ENCODE peak calls at places on chromosomes 6 and 20, in six cellular contexts. J, P, U, G, K and L are unnamed samples. For H3K4me1, the result is how much of the 10 kb centered on the place peaks cover.

GRCh38 chr6:44303842-44304241 is 9.3 kb downstream of the AARS2 start:
- DNase-seq in J (no peak), P (no peak), U (no peak), G (no peak), K (no peak), L (no peak)

GRCh38 chr6:138971601-138972000 is 16.5 kb downstream of the REPS1 start:
- DNase-seq in J (no peak), P (no peak), U (no peak), G (no peak), K (peak), L (no peak)

GRCh38 chr6:89952696-89953095 is 58.4 kb downstream of the GJA10 start:
- DNase-seq in J (no peak), P (no peak), U (no peak), G (no peak), K (no peak), L (no peak)

GRCh38 chr20:17624070-17624469 is 54.2 kb downstream of the DSTN start:
- DNase-seq in J (no peak), P (no peak), U (peak), G (no peak), K (no peak), L (no peak)

GRCh38 chr20:4967752-4968477 is 33.4 kb downstream of the SLC23A2 start:
- DNase-seq in J (no peak), P (no peak), U (no peak), G (no peak), K (no peak), L (no peak)

GRCh38 chr20:53304146-53304545 is 289.5 kb downstream of the ZNF217 start:
- DNase-seq in J (no peak), P (no peak), U (no peak), G (no peak), K (no peak), L (no peak)

GRCh38 chr6:134457941-134458340 is 140.0 kb upstream of the SGK1 start:
- DNase-seq in J (no peak), P (no peak), U (no peak), G (no peak), K (no peak), L (no peak)

GRCh38 chr20:44115762-44116644 is 71.0 kb downstream of the JPH2 start:
- DNase-seq in J (no peak), P (no peak), U (no peak), G (no peak), K (no peak), L (no peak)

GRCh38 chr6:1396952-1397868 is 7.8 kb downstream of the FOXF2 start:
- DNase-seq in J (peak), P (peak), U (peak), G (peak), K (peak), L (peak)

GRCh38 chr20:24952376-24953203 is 3.5 kb downstream of the CST7 start:
- DNase-seq in J (no peak), P (no peak), U (no peak), G (no peak), K (no peak), L (no peak)

GRCh38 chr6:56343295-56343694 is 95.9 kb upstream of the COL21A1 start:
- DNase-seq in J (no peak), P (no peak), U (no peak), G (no peak), K (no peak), L (no peak)

GRCh38 chr20:2195614-2196013 is 94.0 kb downstream of the STK35 start:
- DNase-seq in J (no peak), P (no peak), U (no peak), G (no peak), K (no peak), L (no peak)

GRCh38 chr6:98871057-98871456 is 36.7 kb downstream of the POU3F2 start:
- DNase-seq in J (no peak), P (no peak), U (no peak), G (no peak), K (no peak), L (no peak)

DNA sequence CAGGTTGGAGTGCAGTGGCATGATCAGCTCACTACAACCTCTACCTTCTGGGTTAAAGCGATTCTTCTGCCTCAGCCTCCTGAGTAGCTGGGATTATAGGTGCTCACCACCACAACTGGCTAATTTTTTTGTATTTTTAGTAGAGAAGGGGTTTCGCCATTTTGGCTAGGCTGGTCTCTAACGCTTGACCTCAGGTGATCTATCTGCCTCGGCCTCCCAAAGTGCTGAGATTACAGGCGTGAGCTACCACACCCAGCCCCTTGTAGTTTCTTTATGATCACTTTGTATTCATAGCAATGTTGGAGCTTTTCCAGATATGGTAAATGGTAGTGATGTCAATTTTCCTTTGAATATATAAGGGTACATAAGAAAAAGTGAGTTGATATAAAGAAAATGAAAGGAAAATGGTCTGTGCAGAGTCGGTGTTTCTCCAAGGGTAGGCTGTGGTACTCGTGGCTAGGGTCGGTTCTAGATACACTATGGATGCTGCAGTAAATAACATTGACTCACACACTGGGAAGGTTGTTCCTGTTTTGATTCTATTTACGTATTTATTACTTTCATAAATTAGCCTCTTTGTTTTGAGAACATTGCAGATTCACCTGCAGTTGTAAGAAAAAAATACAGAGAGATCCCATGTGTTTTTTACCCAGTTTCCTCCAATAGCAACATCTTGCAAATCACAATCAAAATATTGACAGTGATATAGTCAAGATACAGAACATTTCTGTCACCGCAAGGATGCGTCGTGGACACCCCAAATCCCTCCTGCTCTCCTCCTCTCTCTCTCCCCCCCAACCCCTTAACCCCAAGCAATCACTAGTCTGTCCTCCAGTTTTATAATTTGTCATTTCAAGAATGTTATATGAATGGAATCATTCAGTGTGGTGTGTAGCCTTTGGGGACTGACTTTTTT is 2.4 kb downstream of the ZNF831 start:
- DNase-seq in J (no peak), P (no peak), U (no peak), G (no peak), K (no peak), L (no peak)
- H3K4me1 ChIP-seq in J (under half), P (under half), U (under half), G (under half), K (under half), L (under half)

GRCh38 chr20:32523613-32524218 is 61.4 kb downstream of the NOL4L start:
- DNase-seq in J (no peak), P (no peak), U (peak), G (no peak), K (no peak), L (no peak)
- H3K4me1 ChIP-seq in J (under half), P (under half), U (under half), G (under half), K (under half), L (under half)

GRCh38 chr20:48681882-48682426 is 145.8 kb downstream of the PREX1 start:
- DNase-seq in J (no peak), P (no peak), U (peak), G (no peak), K (no peak), L (no peak)
- H3K4me1 ChIP-seq in J (under half), P (under half), U (under half), G (under half), K (under half), L (under half)

GRCh38 chr6:36627141-36627540 is 33.0 kb downstream of the SRSF3 start:
- DNase-seq in J (no peak), P (no peak), U (no peak), G (no peak), K (no peak), L (no peak)
- H3K4me1 ChIP-seq in J (under half), P (under half), U (under half), G (under half), K (under half), L (under half)

GRCh38 chr20:41161886-41162285 is 24.5 kb downstream of the PLCG1 start:
- DNase-seq in J (no peak), P (no peak), U (no peak), G (no peak), K (no peak), L (no peak)
- H3K4me1 ChIP-seq in J (under half), P (under half), U (under half), G (under half), K (under half), L (under half)

DNA sequence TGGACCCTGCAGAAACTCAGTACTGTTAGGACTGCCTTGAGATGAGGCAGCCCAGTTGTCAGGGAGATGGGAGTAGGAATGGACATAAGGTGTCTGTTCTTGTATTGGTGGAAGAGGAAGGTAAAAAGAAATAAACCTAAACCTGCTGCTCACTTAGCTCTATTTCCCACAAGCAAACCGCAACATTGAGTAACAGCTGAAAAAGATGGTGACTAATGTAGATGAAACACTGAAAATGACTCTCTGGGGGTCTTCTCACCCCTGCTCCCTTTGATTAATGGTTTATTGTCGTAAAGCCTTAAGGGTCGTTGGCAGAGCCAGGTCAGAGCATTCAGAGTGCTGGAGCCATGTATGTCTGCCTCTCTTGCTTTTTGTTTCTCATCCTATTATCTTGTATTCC is 87.5 kb downstream of the FOXO3 start:
- DNase-seq in J (no peak), P (no peak), U (no peak), G (no peak), K (no peak), L (no peak)
- H3K4me1 ChIP-seq in J (under half), P (half or more), U (under half), G (under half), K (under half), L (under half)